ENCODE peak calls at places on chromosomes 7 and 10, in nine cellular contexts. L, V, C, T, H, I, N, E and X are unnamed samples.
A peak's percentile ranks its signal among the peaks of the same experiment; 100 is the strongest.

GRCh38 chr10:5317547-5318107 is 47.1 kb upstream of the UCN3 start:
- DNase-seq in N (no peak), L (no peak), V (no peak), H (peak; percentile 20), E (no peak), C (no peak), I (no peak), T (no peak), X (no peak)

GRCh38 chr10:103440416-103440815 is 11.8 kb downstream of the CALHM2 start:
- DNase-seq in E (no peak), V (no peak), C (no peak), L (no peak), T (no peak), H (no peak), N (no peak), I (no peak), X (no peak)

GRCh38 chr7:150996289-150997074 is 5.7 kb downstream of the NOS3 start:
- DNase-seq in N (no peak), T (no peak), V (no peak), E (no peak), L (no peak), C (no peak), I (peak; percentile 49), H (no peak), X (no peak)

GRCh38 chr10:103847909-103848468 is 7.4 kb downstream of the SH3PXD2A start:
- DNase-seq in N (no peak), V (no peak), L (peak; percentile 18), C (peak; percentile 36), H (no peak), I (peak; percentile 86), E (no peak), T (no peak), X (no peak)

GRCh38 chr7:105429746-105430612 is 41.3 kb upstream of the SRPK2 start:
- DNase-seq in E (no peak), C (no peak), L (peak; percentile 34), I (peak; percentile 61), H (peak; percentile 55), N (no peak), T (peak; percentile 59), V (no peak), X (peak; percentile 68)

GRCh38 chr10:3776796-3777571 is 8.0 kb downstream of the KLF6 start:
- DNase-seq in E (no peak), I (no peak), N (no peak), H (peak; percentile 76), C (peak; percentile 76), T (peak; percentile 83), L (peak; percentile 59), V (no peak), X (peak; percentile 71)

GRCh38 chr7:32023353-32023752 is 46.9 kb downstream of the PDE1C start:
- DNase-seq in H (no peak), L (no peak), T (no peak), E (no peak), V (no peak), C (no peak), I (no peak), N (no peak), X (no peak)

GRCh38 chr7:124032369-124033092 is at the start of gene TMEM229A:
- DNase-seq in N (peak; percentile 73), E (no peak), I (peak; percentile 77), T (peak; percentile 8), L (no peak), C (peak; percentile 61), H (no peak), V (no peak), X (peak; percentile 54)

GRCh38 chr7:24972991-24973390 is 7.0 kb downstream of the OSBPL3 start:
- DNase-seq in L (no peak), T (no peak), I (no peak), C (no peak), H (no peak), V (no peak), N (no peak), E (no peak), X (no peak)

GRCh38 chr7:24975647-24976260 is 4.2 kb downstream of the OSBPL3 start:
- DNase-seq in H (no peak), E (no peak), V (no peak), T (no peak), L (no peak), C (no peak), I (no peak), N (no peak), X (no peak)

GRCh38 chr7:24972166-24972477 is 7.9 kb downstream of the OSBPL3 start:
- DNase-seq in N (no peak), I (no peak), L (no peak), H (no peak), T (no peak), V (no peak), E (no peak), C (no peak), X (no peak)

GRCh38 chr7:24974026-24974832 is 5.7 kb downstream of the OSBPL3 start:
- DNase-seq in N (no peak), C (no peak), I (no peak), V (no peak), E (no peak), H (no peak), L (no peak), T (no peak), X (no peak)

DNA sequence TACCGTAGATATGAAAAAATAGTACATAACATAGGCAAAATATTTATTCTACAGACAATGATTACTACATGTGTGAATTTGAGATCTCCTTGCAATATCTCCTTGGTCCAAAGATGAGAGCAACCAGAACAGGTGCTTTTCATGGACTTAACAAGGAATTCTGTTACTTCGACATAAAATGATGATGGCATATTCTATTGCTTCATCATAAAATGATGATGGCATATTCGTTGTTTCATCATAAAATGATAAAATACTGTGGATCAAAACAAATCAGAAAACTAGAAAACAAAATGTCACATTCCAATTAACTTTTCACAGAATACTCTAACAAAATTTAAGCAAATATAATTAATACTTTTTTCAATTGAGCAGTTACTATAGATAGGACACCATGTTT is 4.8 kb downstream of the OSBPL3 start:
- DNase-seq in V (no peak), I (no peak), E (no peak), N (no peak), T (no peak), L (no peak), C (no peak), H (no peak), X (no peak)
- H3K4me3 ChIP-seq in V (no peak overlapping the region), I (no peak overlapping the region), E (peak overlapping the region; percentile 50), N (no peak overlapping the region), T (no peak overlapping the region), L (no peak overlapping the region), C (no peak overlapping the region), H (no peak overlapping the region), X (no peak overlapping the region)

DNA sequence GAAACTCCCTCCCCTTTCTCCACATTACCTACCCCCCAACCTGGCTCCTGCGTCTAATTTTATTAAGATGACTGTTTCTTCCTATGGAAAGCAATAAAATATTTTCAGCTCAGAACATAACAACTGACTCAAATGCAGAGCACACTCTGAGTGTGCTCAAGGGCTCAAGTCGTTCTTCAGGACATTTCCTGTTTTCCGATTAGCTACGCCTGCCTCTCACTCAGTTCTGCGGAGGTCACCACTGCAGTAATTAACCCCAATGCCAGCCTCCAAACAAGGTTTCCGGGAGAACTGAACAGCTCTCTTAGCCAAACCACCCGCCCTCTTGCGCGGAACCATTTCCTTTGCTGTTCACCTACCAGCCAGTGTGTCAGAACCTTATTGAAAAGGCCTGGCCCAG is 19.3 kb downstream of the MYOF start:
- DNase-seq in E (peak; percentile 23), V (no peak), I (no peak), N (no peak), T (no peak), C (peak; percentile 68), L (no peak), H (no peak), X (no peak)
- TF ChIP-seq POLR2AphosphoS5 in E (no peak), V (peak; percentile 71), I (no peak), N (no peak), T (peak; percentile 22), C (no peak), L (peak; percentile 18), H (no peak), X (no peak)

GRCh38 chr7:156840134-156840533 is 52.8 kb downstream of the LMBR1 start:
- DNase-seq in L (no peak), E (no peak), C (no peak), V (no peak), I (no peak), H (no peak), N (no peak), T (no peak), X (no peak)

GRCh38 chr7:156832195-156832877 is 60.6 kb downstream of the LMBR1 start:
- DNase-seq in I (no peak), N (no peak), T (no peak), E (no peak), H (no peak), V (no peak), C (no peak), L (no peak), X (no peak)

GRCh38 chr7:156834462-156834861 is 58.5 kb downstream of the LMBR1 start:
- DNase-seq in L (no peak), V (no peak), T (no peak), I (no peak), E (no peak), H (no peak), C (no peak), N (no peak), X (no peak)

GRCh38 chr7:156833311-156833710 is 59.7 kb downstream of the LMBR1 start:
- DNase-seq in I (no peak), C (no peak), T (no peak), L (no peak), N (no peak), H (no peak), V (no peak), E (no peak), X (no peak)

GRCh38 chr7:156836443-156836842 is 56.5 kb downstream of the LMBR1 start:
- DNase-seq in I (no peak), V (no peak), E (no peak), T (no peak), L (no peak), H (no peak), C (no peak), N (no peak), X (no peak)
- H3K27ac ChIP-seq in I (no peak overlapping the region), V (no peak overlapping the region), E (no peak overlapping the region), T (no peak overlapping the region), L (no peak overlapping the region), H (no peak overlapping the region), C (no peak overlapping the region), N (no peak overlapping the region), X (no peak overlapping the region)

GRCh38 chr10:100749309-100750217 is 4.2 kb downstream of the PAX2 start:
- DNase-seq in N (no peak), T (no peak), H (no peak), V (no peak), C (peak; percentile 56), L (no peak), I (peak; percentile 56), E (no peak), X (no peak)

GRCh38 chr10:100748251-100749058 is 3.1 kb downstream of the PAX2 start:
- DNase-seq in N (no peak), T (no peak), L (no peak), V (no peak), E (no peak), H (no peak), I (peak; percentile 43), C (peak; percentile 58), X (no peak)

GRCh38 chr10:100747826-100748231 is 2.4 kb downstream of the PAX2 start:
- DNase-seq in I (peak; percentile 62), E (no peak), L (no peak), T (no peak), N (no peak), V (no peak), H (no peak), C (no peak), X (no peak)

GRCh38 chr10:100750291-100751210 is 5.2 kb downstream of the PAX2 start:
- DNase-seq in V (no peak), I (peak; percentile 28), E (no peak), C (peak; percentile 42), N (no peak), L (no peak), T (no peak), H (no peak), X (no peak)

DNA sequence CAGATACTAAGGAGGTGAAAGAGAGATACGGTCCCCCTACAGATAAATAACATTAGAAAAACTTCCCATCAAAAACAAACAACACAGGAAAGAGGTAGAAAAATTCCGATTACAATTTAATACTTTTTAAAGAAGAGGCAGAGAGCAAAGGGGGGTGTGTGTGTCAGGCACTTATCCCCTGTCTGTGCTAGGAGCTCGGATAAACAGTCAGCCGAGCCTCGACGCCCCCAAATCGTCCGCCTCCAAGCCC is 3.6 kb downstream of the PAX2 start:
- DNase-seq in H (no peak), C (no peak), L (no peak), I (no peak), N (no peak), T (no peak), V (no peak), E (no peak), X (no peak)
- H3K4me3 ChIP-seq in H (no peak overlapping the region), C (no peak overlapping the region), L (no peak overlapping the region), I (peak overlapping the region; percentile 37), N (no peak overlapping the region), T (no peak overlapping the region), V (no peak overlapping the region), E (no peak overlapping the region), X (no peak overlapping the region)